ENCODE peak calls at places on chromosome 15, in four cellular contexts. One of them, this sample, is unnamed.

GRCh38 chr15:68384451-68385239 is 47.3 kb downstream of the ITGA11 start:
- DNase-seq in brain microvascular endothelial cell: peak; percentile 87
- DNase-seq in HTR-8/SVneo: peak; percentile 81
- DNase-seq in HAP-1: no peak
- DNase-seq in this sample: no peak

GRCh38 chr15:60441323-60441722 is 37.6 kb downstream of the ICE2 start:
- DNase-seq in brain microvascular endothelial cell: no peak
- DNase-seq in HTR-8/SVneo: no peak
- DNase-seq in HAP-1: no peak
- DNase-seq in this sample: no peak

GRCh38 chr15:59327942-59328341 is 44.7 kb downstream of the MYO1E start:
- DNase-seq in brain microvascular endothelial cell: no peak
- DNase-seq in HTR-8/SVneo: no peak
- DNase-seq in HAP-1: no peak
- DNase-seq in this sample: no peak

GRCh38 chr15:75884041-75884440 is 19.6 kb upstream of the FBXO22 start:
- DNase-seq in brain microvascular endothelial cell: no peak
- DNase-seq in HTR-8/SVneo: no peak
- DNase-seq in HAP-1: no peak
- DNase-seq in this sample: no peak

GRCh38 chr15:37891754-37892368 is 42.6 kb upstream of the TMCO5A start:
- DNase-seq in brain microvascular endothelial cell: peak; percentile 35
- DNase-seq in HTR-8/SVneo: no peak
- DNase-seq in HAP-1: peak; percentile 72
- DNase-seq in this sample: no peak

GRCh38 chr15:48897144-48897814 is 19.3 kb downstream of the EID1 start:
- DNase-seq in brain microvascular endothelial cell: peak; percentile 37
- DNase-seq in HTR-8/SVneo: no peak
- DNase-seq in HAP-1: no peak
- DNase-seq in this sample: no peak

GRCh38 chr15:92787116-92787515 is 113.0 kb upstream of the CHD2 start:
- DNase-seq in brain microvascular endothelial cell: no peak
- DNase-seq in HTR-8/SVneo: no peak
- DNase-seq in HAP-1: no peak
- DNase-seq in this sample: no peak

GRCh38 chr15:99755692-99756409 is 22.6 kb upstream of the LYSMD4 start:
- DNase-seq in brain microvascular endothelial cell: peak; percentile 37
- DNase-seq in HTR-8/SVneo: peak; percentile 72
- DNase-seq in HAP-1: peak; percentile 70
- DNase-seq in this sample: no peak

GRCh38 chr15:87940763-87941162 is 315.8 kb downstream of the NTRK3 start:
- DNase-seq in brain microvascular endothelial cell: no peak
- DNase-seq in HTR-8/SVneo: no peak
- DNase-seq in HAP-1: no peak
- DNase-seq in this sample: no peak

GRCh38 chr15:56496635-56497034 is 31.7 kb upstream of the MNS1 start:
- DNase-seq in brain microvascular endothelial cell: peak; percentile 57
- DNase-seq in HTR-8/SVneo: peak; percentile 67
- DNase-seq in HAP-1: peak; percentile 79
- DNase-seq in this sample: no peak

GRCh38 chr15:99384992-99385669 is 133.8 kb downstream of the LRRC28 start:
- DNase-seq in brain microvascular endothelial cell: no peak
- DNase-seq in HTR-8/SVneo: no peak
- DNase-seq in HAP-1: no peak
- DNase-seq in this sample: no peak

GRCh38 chr15:35986072-35986666 is 440.2 kb upstream of the DPH6 start:
- DNase-seq in brain microvascular endothelial cell: no peak
- DNase-seq in HTR-8/SVneo: no peak
- DNase-seq in HAP-1: no peak
- DNase-seq in this sample: no peak